ENCODE peak calls at places on chromosomes 7 and 10, in five cellular contexts. H is CD4-positive, alpha-beta T cell; D is IMR-90; T is tibial nerve; A is HL-60. R is an unnamed sample.
A peak's percentile ranks its signal among the peaks of the same experiment; 100 is the strongest.

GRCh38 chr10:79159785-79160184 is 91.0 kb downstream of the ZMIZ1 start:
- DNase-seq in H (no peak), D (peak; percentile 68), T (no peak), A (no peak), R (no peak)

GRCh38 chr7:28358423-28358868 is 53.9 kb upstream of the CREB5 start:
- DNase-seq in H (no peak), D (peak; percentile 99), T (no peak), A (no peak), R (peak; percentile 98)

GRCh38 chr10:52043811-52044210 is 270.3 kb upstream of the DKK1 start:
- DNase-seq in H (no peak), D (no peak), T (no peak), A (no peak), R (no peak)

GRCh38 chr7:40220421-40220911 is 85.7 kb downstream of the SUGCT start:
- DNase-seq in H (no peak), D (peak; percentile 47), T (no peak), A (no peak), R (peak; percentile 49)

GRCh38 chr10:124469956-124470484 is 8.4 kb downstream of the LHPP start:
- DNase-seq in H (no peak), D (no peak), T (no peak), A (no peak), R (no peak)

GRCh38 chr10:74825371-74826141 is 844 bp upstream of the KAT6B start:
- DNase-seq in H (peak; percentile 52), D (no peak), T (no peak), A (peak; percentile 15), R (peak; percentile 34)

GRCh38 chr7:27547401-27547800 is 115.3 kb downstream of the HIBADH start:
- DNase-seq in H (no peak), D (peak; percentile 69), T (no peak), A (no peak), R (peak; percentile 35)

GRCh38 chr7:150340024-150340749 is 1.2 kb downstream of the RARRES2 start:
- DNase-seq in H (no peak), D (peak; percentile 42), T (peak; percentile 29), A (no peak), R (peak; percentile 30)

GRCh38 chr10:58791137-58791536 is 278.5 kb downstream of the BICC1 start:
- DNase-seq in H (no peak), D (peak; percentile 55), T (no peak), A (no peak), R (peak; percentile 60)

GRCh38 chr7:42247301-42247700 is 10.3 kb upstream of the GLI3 start:
- DNase-seq in H (no peak), D (peak; percentile 74), T (no peak), A (no peak), R (peak; percentile 32)

GRCh38 chr10:86259901-86260562 is 106.6 kb downstream of the GRID1 start:
- DNase-seq in H (no peak), D (no peak), T (no peak), A (no peak), R (no peak)

GRCh38 chr7:130114374-130114773 is 44.0 kb downstream of the KLHDC10 start:
- DNase-seq in H (no peak), D (no peak), T (no peak), A (no peak), R (no peak)

GRCh38 chr7:30114536-30115258 is 20.1 kb upstream of the MTURN start:
- DNase-seq in H (no peak), D (no peak), T (no peak), A (no peak), R (no peak)

GRCh38 chr10:79937256-79937635 is 11.7 kb downstream of the SFTPD start:
- DNase-seq in H (no peak), D (no peak), T (no peak), A (no peak), R (no peak)

GRCh38 chr7:66409493-66409892 is 204.4 kb downstream of the TPST1 start:
- DNase-seq in H (no peak), D (no peak), T (no peak), A (no peak), R (no peak)

GRCh38 chr10:99339077-99339476 is 9.9 kb downstream of the CNNM1 start:
- DNase-seq in H (no peak), D (peak; percentile 28), T (no peak), A (no peak), R (peak; percentile 39)

GRCh38 chr7:94509264-94509878 is at the start of gene CASD1:
- DNase-seq in H (peak; percentile 54), D (peak; percentile 1), T (peak; percentile 17), A (peak; percentile 8), R (no peak)

GRCh38 chr10:74502963-74503608 is 323.3 kb upstream of the KAT6B start:
- DNase-seq in H (no peak), D (peak; percentile 86), T (no peak), A (no peak), R (peak; percentile 70)

GRCh38 chr10:107847620-107848019 is 683.1 kb upstream of the SORCS1 start:
- DNase-seq in H (no peak), D (no peak), T (no peak), A (no peak), R (no peak)

GRCh38 chr7:19834566-19834965 is 61.1 kb upstream of the TMEM196 start:
- DNase-seq in H (no peak), D (no peak), T (no peak), A (no peak), R (no peak)

GRCh38 chr10:33263453-33263852 is 71.0 kb downstream of the NRP1 start:
- DNase-seq in H (no peak), D (peak; percentile 39), T (no peak), A (no peak), R (no peak)

GRCh38 chr7:5598769-5599371 is 175.2 kb upstream of the TNRC18 start:
- DNase-seq in H (no peak), D (no peak), T (no peak), A (no peak), R (peak; percentile 62)

GRCh38 chr10:76509501-76509900 is 1078.1 kb downstream of the LRMDA start:
- DNase-seq in H (no peak), D (no peak), T (no peak), A (no peak), R (no peak)

GRCh38 chr10:12507165-12507870 is 158.0 kb downstream of the CAMK1D start:
- DNase-seq in H (no peak), D (no peak), T (no peak), A (no peak), R (no peak)

GRCh38 chr10:51010977-51011376 is 63.3 kb upstream of the PRKG1 start:
- DNase-seq in H (no peak), D (peak; percentile 54), T (no peak), A (no peak), R (no peak)

GRCh38 chr7:14024406-14024805 is 34.9 kb upstream of the ETV1 start:
- DNase-seq in H (no peak), D (no peak), T (no peak), A (no peak), R (no peak)

GRCh38 chr10:86583983-86584382 is 62.4 kb upstream of the WAPL start:
- DNase-seq in H (no peak), D (no peak), T (no peak), A (no peak), R (no peak)

GRCh38 chr7:44279731-44280505 is 45.5 kb downstream of the CAMK2B start:
- DNase-seq in H (no peak), D (no peak), T (no peak), A (no peak), R (no peak)

GRCh38 chr7:95527033-95527775 is 41.5 kb downstream of the ASB4 start:
- DNase-seq in H (no peak), D (peak; percentile 44), T (peak; percentile 55), A (peak; percentile 24), R (peak; percentile 21)

GRCh38 chr10:60353519-60354258 is 36.0 kb downstream of the ANK3 start:
- DNase-seq in H (no peak), D (peak; percentile 29), T (no peak), A (no peak), R (peak; percentile 26)

GRCh38 chr10:1084011-1084950 is 28.1 kb downstream of the WDR37 start:
- DNase-seq in H (no peak), D (no peak), T (no peak), A (no peak), R (no peak)

GRCh38 chr7:83611776-83612175 is 37.2 kb downstream of the SEMA3E start:
- DNase-seq in H (no peak), D (no peak), T (no peak), A (no peak), R (no peak)

GRCh38 chr7:94998951-94999350 is 91.6 kb downstream of the PPP1R9A start:
- DNase-seq in H (no peak), D (no peak), T (no peak), A (no peak), R (no peak)

GRCh38 chr7:140571537-140572122 is 69.0 kb downstream of the DENND2A start:
- DNase-seq in H (no peak), D (peak; percentile 41), T (no peak), A (no peak), R (no peak)

GRCh38 chr10:46022978-46023702 is 7.3 kb downstream of the NCOA4 start:
- DNase-seq in H (peak; percentile 66), D (peak; percentile 93), T (peak; percentile 76), A (peak; percentile 82), R (peak; percentile 91)

GRCh38 chr7:115731796-115732471 is 298.6 kb downstream of the TFEC start:
- DNase-seq in H (no peak), D (peak; percentile 22), T (no peak), A (no peak), R (no peak)
- TF ChIP-seq CTCF in H (no peak), D (no peak), T (no peak), A (no peak), R (no peak)

DNA sequence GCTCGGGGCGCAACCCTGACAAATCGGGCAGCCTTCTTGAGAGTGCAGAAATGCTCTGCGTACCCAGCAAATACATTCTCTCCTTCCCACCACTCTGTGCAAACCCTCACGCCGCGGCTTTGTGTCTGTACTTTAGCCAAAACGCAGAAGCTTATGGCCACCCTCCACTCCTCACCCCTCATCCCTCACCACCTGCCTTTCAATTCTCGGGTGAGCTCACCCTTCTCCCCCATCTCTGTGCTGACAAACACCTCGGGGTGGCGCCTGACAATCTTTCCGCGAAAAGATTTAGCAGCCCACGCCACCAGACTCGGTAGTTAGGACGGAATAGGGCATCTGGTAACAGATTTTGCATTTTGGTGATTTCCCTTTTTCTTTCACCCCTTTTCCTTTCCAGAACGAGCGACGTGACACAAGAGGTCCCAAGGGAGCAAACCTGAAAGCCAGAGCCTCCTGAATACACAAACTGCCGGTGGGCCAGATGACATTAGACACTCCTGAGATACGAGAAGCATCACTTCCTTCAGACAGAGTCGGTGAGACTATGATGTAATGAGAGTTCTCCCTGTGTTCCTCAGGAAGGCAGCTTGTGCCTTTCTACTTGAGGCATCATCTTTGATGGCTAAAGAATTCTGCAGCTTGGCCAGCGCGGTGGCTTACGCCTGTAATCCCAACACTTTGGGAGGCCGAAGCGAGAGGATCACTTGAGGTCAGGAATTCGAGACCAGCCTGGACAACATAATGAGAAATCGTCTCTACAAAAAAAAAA is 663 bp upstream of the ATAD1 start:
- DNase-seq in H (peak; percentile 46), D (peak; percentile 43), T (peak; percentile 5), A (no peak), R (peak; percentile 44)
- TF ChIP-seq CTCF in H (peak; percentile 13), D (no peak), T (no peak), A (no peak), R (no peak)

GRCh38 chr7:142983825-142984224 is 21.7 kb upstream of the KEL start:
- DNase-seq in H (no peak), D (no peak), T (no peak), A (no peak), R (no peak)
- TF ChIP-seq CTCF in H (no peak), D (no peak), T (no peak), A (no peak), R (no peak)

DNA sequence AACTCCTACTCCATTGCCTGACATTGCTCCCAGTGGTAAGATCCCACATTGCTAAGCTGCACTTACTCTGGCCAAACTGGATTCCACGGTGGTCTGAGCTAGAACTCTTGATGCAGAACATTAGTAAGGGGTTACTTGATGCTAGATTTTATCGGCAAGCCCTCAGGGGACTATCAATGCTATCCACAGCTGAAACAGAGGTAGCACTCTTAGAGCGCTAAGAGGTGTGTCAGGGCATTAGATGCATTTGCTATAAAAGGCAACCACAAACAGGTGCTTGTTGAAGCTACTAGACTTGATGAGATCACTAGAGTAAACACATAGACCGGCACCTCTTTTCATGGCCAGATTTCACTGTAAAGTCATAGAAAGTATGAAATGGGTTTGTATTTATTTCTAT is 116.3 kb downstream of the MDFIC start:
- DNase-seq in H (no peak), D (no peak), T (no peak), A (no peak), R (no peak)
- TF ChIP-seq CTCF in H (no peak), D (no peak), T (no peak), A (no peak), R (no peak)